ENCODE peak calls at places on chromosomes 1 and 21, in six cellular contexts. O is fibroblast of lung, T is right cardiac atrium, G is hepatocyte, X is esophagus squamous epithelium, C is tibial artery. I is an unnamed sample.
A peak's percentile ranks its signal among the peaks of the same experiment; 100 is the strongest.

GRCh38 chr21:15848632-15849031 is 118.8 kb downstream of the USP25 start:
- DNase-seq in O (peak; percentile 69), T (no peak), G (peak; percentile 16), X (no peak), C (no peak), I (no peak)

GRCh38 chr1:209368864-209369598 is 214.5 kb upstream of the CAMK1G start:
- DNase-seq in O (peak; percentile 96), T (peak; percentile 47), G (peak; percentile 45), X (no peak), C (no peak), I (no peak)

GRCh38 chr1:25146382-25146855 is 85.9 kb downstream of the SYF2 start:
- DNase-seq in O (no peak), T (no peak), G (no peak), X (no peak), C (no peak), I (no peak)

GRCh38 chr21:37206531-37206930 is 60.6 kb downstream of the VPS26C start:
- DNase-seq in O (no peak), T (no peak), G (no peak), X (no peak), C (no peak), I (no peak)

GRCh38 chr21:25639922-25640670 is 1.0 kb downstream of the JAM2 start:
- DNase-seq in O (no peak), T (peak; percentile 73), G (peak; percentile 22), X (no peak), C (no peak), I (peak; percentile 79)

GRCh38 chr1:151056149-151056548 is 3.3 kb downstream of the CDC42SE1 start:
- DNase-seq in O (no peak), T (no peak), G (no peak), X (no peak), C (no peak), I (no peak)

GRCh38 chr1:33319949-33320618 is 814 bp downstream of the A3GALT2 start:
- DNase-seq in O (no peak), T (no peak), G (no peak), X (no peak), C (no peak), I (no peak)

GRCh38 chr1:28577052-28577678 is 14.9 kb upstream of the RAB42 start:
- DNase-seq in O (no peak), T (no peak), G (no peak), X (no peak), C (no peak), I (peak; percentile 49)

GRCh38 chr1:66175107-66175506 is 358.8 kb upstream of the SGIP1 start:
- DNase-seq in O (no peak), T (no peak), G (no peak), X (no peak), C (no peak), I (no peak)

GRCh38 chr1:31657972-31658510 is 13.4 kb upstream of the PEF1 start:
- DNase-seq in O (no peak), T (no peak), G (no peak), X (no peak), C (no peak), I (no peak)

GRCh38 chr1:31715097-31715872 is 11.5 kb upstream of the COL16A1 start:
- DNase-seq in O (peak; percentile 91), T (peak; percentile 99), G (peak; percentile 96), X (no peak), C (peak; percentile 96), I (peak; percentile 48)

GRCh38 chr1:207868769-207869721 is 41.9 kb downstream of the CD34 start:
- DNase-seq in O (peak; percentile 61), T (peak; percentile 95), G (peak; percentile 90), X (no peak), C (peak; percentile 75), I (peak; percentile 61)

GRCh38 chr1:207869859-207870258 is 41.1 kb downstream of the CD34 start:
- DNase-seq in O (no peak), T (no peak), G (peak; percentile 44), X (no peak), C (no peak), I (no peak)

GRCh38 chr1:207868252-207868768 is 42.6 kb downstream of the CD34 start:
- DNase-seq in O (peak; percentile 24), T (peak; percentile 80), G (peak; percentile 36), X (no peak), C (peak; percentile 53), I (no peak)

GRCh38 chr1:207871117-207871649 is 39.7 kb downstream of the CD34 start:
- DNase-seq in O (no peak), T (no peak), G (no peak), X (no peak), C (no peak), I (no peak)

DNA sequence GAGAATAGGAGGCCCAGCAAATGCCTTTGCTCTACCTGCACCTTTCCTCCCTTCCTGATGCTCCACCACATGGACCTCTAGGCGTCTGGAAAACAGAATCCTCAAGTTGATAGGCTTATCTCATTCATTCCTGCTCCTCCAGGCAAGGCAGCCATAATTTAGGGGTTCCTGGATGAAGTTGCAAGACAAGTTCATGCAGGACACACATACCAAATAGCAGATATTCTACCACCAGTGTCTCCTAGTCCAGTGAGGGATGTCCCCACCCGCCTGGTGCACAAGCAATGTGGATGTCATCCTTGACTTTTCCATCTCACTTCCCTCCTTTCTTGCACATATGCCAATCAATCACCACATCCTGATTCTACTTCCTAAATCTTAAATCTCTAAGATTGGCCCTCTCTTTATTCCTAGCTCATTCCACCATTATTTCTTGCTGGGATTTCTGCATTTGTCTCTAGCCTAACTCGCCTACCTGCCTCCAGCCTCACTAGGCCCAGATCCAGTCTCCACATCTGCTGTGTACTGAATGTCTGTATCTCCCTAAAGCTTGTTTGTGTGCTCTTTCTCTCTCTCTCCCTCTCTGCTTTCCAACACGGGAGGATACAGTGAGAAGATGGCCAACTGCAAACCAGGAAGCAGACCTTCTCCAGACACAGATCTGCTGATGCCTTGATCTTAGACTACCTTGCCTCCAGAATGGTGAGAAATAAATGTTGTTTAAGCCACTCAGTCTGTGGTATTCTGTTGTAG is 40.5 kb downstream of the CD34 start:
- DNase-seq in O (no peak), T (no peak), G (no peak), X (no peak), C (no peak), I (no peak)
- H3K4me1 ChIP-seq in O (peaks cover 20% of the 10 kb centered on the region), T (peaks cover 17% of the 10 kb centered on the region), G (peaks cover 17% of the 10 kb centered on the region), X (peaks cover 83% of the 10 kb centered on the region), C (peaks cover 27% of the 10 kb centered on the region), I (peaks cover 5% of the 10 kb centered on the region)

GRCh38 chr1:217078959-217079358 is 355.7 kb upstream of the ESRRG start:
- DNase-seq in O (no peak), T (no peak), G (no peak), X (no peak), C (no peak), I (no peak)
- H3K27ac ChIP-seq in O (no peak overlapping the region), T (no peak overlapping the region), G (peak overlapping the region; percentile 1), X (no peak overlapping the region), C (no peak overlapping the region), I (no peak overlapping the region)

DNA sequence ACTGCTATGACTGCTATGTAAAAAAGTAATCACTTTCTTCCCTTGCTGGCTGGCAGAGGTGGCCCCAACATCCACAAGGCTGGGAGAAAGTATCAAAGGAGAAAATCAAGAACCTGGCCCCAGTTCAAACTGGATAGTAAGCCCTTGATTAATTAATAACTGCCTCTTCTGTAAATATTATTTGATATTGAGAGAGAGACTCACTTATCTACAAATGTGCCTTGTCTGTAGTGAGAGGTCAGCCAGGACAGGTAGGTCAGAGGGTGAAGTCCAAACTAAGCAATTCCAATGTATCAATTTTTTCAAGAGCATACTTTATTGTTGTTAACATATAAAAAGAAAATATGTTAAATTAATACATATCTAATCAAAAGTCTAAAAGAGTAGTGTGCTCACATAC is 23.8 kb upstream of the TARBP1 start:
- DNase-seq in O (no peak), T (no peak), G (no peak), X (no peak), C (no peak), I (no peak)
- H3K4me1 ChIP-seq in O (peaks cover 15% of the 10 kb centered on the region), T (peaks cover 10% of the 10 kb centered on the region), G (peaks cover 10% of the 10 kb centered on the region), X (peaks cover 36% of the 10 kb centered on the region), C (peaks cover 26% of the 10 kb centered on the region), I (peaks cover 16% of the 10 kb centered on the region)

DNA sequence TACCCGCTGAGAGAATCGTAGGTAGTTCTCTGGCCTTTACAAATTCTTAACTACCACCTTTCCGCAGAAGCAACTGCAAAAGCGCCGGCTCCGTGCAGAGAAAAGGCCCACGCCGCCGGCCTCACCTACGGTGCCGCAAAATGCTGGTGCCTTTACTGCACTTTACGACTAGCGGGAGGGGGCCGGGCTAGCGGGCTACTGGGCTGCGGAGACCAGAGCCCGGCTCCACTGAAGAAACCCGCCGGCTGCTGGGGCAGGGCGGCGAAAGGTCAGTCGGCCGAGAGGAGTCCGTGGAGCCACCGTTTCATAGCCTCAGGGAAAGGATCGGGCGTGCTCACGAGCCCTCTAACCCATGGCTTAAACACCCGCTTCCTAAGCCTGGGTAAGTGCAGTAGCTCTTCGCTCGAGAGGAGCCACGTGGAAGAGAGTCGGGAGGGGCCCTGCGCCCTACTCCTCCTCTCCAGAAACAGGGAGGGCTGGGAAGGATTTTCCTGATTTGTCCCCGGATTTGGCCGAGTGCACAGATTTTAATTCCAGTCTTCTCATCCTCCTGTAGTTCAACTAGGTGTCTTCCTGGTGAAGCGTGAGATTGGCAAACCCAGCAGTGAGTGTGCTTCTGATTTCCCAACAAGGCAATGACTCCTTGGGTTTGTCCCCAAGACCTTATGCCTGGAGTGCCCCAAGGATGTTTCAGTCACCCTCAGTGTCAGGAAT is at the start of gene DPH5:
- DNase-seq in O (peak; percentile 94), T (peak; percentile 97), G (peak; percentile 93), X (peak; percentile 55), C (peak; percentile 88), I (peak; percentile 95)
- H3K27ac ChIP-seq in O (peak within 1 kb of the TSS; percentile 93), T (peak within 1 kb of the TSS; percentile 98), G (peak within 1 kb of the TSS; percentile 88), X (peak within 1 kb of the TSS; percentile 86), C (peak within 1 kb of the TSS; percentile 72), I (peak within 1 kb of the TSS; percentile 89)

GRCh38 chr1:23132033-23132432 is 36.6 kb downstream of the LUZP1 start:
- DNase-seq in O (no peak), T (no peak), G (no peak), X (no peak), C (no peak), I (no peak)
- H3K4me1 ChIP-seq in O (peaks cover 4% of the 10 kb centered on the region), T (no peaks in the 10 kb centered on the region), G (peaks cover 2% of the 10 kb centered on the region), X (peaks cover 32% of the 10 kb centered on the region), C (no peaks in the 10 kb centered on the region), I (peaks cover 3% of the 10 kb centered on the region)

GRCh38 chr1:181101581-181102226 is 13.2 kb downstream of the IER5 start:
- DNase-seq in O (peak; percentile 63), T (no peak), G (no peak), X (no peak), C (no peak), I (peak; percentile 70)
- H3K27ac ChIP-seq in O (peak overlapping the region; percentile 76), T (no peak overlapping the region), G (peak overlapping the region; percentile 64), X (no peak overlapping the region), C (no peak overlapping the region), I (peak overlapping the region; percentile 96)

GRCh38 chr1:117427297-117427696 is 60.0 kb downstream of the MAN1A2 start:
- DNase-seq in O (no peak), T (no peak), G (no peak), X (no peak), C (no peak), I (no peak)
- H3K4me1 ChIP-seq in O (no peaks in the 10 kb centered on the region), T (no peaks in the 10 kb centered on the region), G (no peaks in the 10 kb centered on the region), X (no peaks in the 10 kb centered on the region), C (no peaks in the 10 kb centered on the region), I (no peaks in the 10 kb centered on the region)